ENCODE peak calls at places on chromosomes 12 and 14, in nine cellular contexts. X is GM13977, T is body of pancreas, G is cardiac muscle cell, Z is A673, Q is PC-3, W is esophagus squamous epithelium, J is bronchial epithelial cell, S is fibroblast of pulmonary artery. D is an unnamed sample.
A peak's percentile ranks its signal among the peaks of the same experiment; 100 is the strongest.

GRCh38 chr12:57896139-57896436 is 45.3 kb upstream of the ATP23 start:
- DNase-seq in X (no peak), T (no peak), G (peak; percentile 65), Z (peak; percentile 83), Q (no peak), W (no peak), J (no peak), S (peak; percentile 45), D (no peak)

GRCh38 chr14:23114669-23115491 is 4.2 kb downstream of the CEBPE start:
- DNase-seq in X (no peak), T (peak; percentile 29), G (peak; percentile 93), Z (peak; percentile 32), Q (peak; percentile 93), W (no peak), J (peak; percentile 97), S (peak; percentile 94), D (no peak)

GRCh38 chr12:6824962-6825381 is 3.2 kb upstream of the P3H3 start:
- DNase-seq in X (no peak), T (no peak), G (peak; percentile 37), Z (no peak), Q (peak; percentile 26), W (no peak), J (peak; percentile 43), S (peak; percentile 44), D (no peak)

GRCh38 chr14:36976571-36977023 is 195.8 kb downstream of the SLC25A21 start:
- DNase-seq in X (no peak), T (no peak), G (no peak), Z (no peak), Q (peak; percentile 48), W (no peak), J (peak; percentile 88), S (peak; percentile 3), D (no peak)

GRCh38 chr14:86217523-86217922 is 687.6 kb downstream of the FLRT2 start:
- DNase-seq in X (no peak), T (no peak), G (no peak), Z (no peak), Q (no peak), W (no peak), J (no peak), S (no peak), D (no peak)

GRCh38 chr12:90335561-90335960 is 619.4 kb downstream of the CCER1 start:
- DNase-seq in X (no peak), T (no peak), G (no peak), Z (no peak), Q (no peak), W (no peak), J (no peak), S (no peak), D (no peak)

GRCh38 chr12:5200276-5201087 is 156.8 kb downstream of the KCNA5 start:
- DNase-seq in X (peak; percentile 50), T (peak; percentile 41), G (no peak), Z (peak; percentile 52), Q (peak; percentile 12), W (no peak), J (peak; percentile 20), S (no peak), D (peak; percentile 90)

GRCh38 chr14:34682787-34683321 is 31.5 kb downstream of the CFL2 start:
- DNase-seq in X (no peak), T (no peak), G (peak; percentile 39), Z (no peak), Q (no peak), W (no peak), J (no peak), S (no peak), D (no peak)

GRCh38 chr14:25389948-25390347 is 340.0 kb upstream of the STXBP6 start:
- DNase-seq in X (no peak), T (no peak), G (no peak), Z (no peak), Q (no peak), W (no peak), J (no peak), S (no peak), D (no peak)

GRCh38 chr12:85350356-85350755 is 70.3 kb downstream of the ALX1 start:
- DNase-seq in X (no peak), T (no peak), G (no peak), Z (peak; percentile 90), Q (no peak), W (no peak), J (no peak), S (no peak), D (no peak)

GRCh38 chr12:89354630-89354931 is 2.3 kb upstream of the DUSP6 start:
- DNase-seq in X (peak; percentile 47), T (peak; percentile 24), G (no peak), Z (no peak), Q (no peak), W (no peak), J (no peak), S (peak; percentile 21), D (no peak)

GRCh38 chr12:110289021-110289710 is 8.1 kb downstream of the ATP2A2 start:
- DNase-seq in X (no peak), T (no peak), G (no peak), Z (no peak), Q (no peak), W (no peak), J (no peak), S (no peak), D (no peak)

GRCh38 chr12:45034861-45035265 is 16.0 kb downstream of the DBX2 start:
- DNase-seq in X (no peak), T (no peak), G (no peak), Z (no peak), Q (no peak), W (no peak), J (no peak), S (no peak), D (no peak)

GRCh38 chr12:6850796-6851152 is 312 bp downstream of the CDCA3 start:
- DNase-seq in X (no peak), T (no peak), G (no peak), Z (no peak), Q (no peak), W (no peak), J (no peak), S (no peak), D (no peak)

DNA sequence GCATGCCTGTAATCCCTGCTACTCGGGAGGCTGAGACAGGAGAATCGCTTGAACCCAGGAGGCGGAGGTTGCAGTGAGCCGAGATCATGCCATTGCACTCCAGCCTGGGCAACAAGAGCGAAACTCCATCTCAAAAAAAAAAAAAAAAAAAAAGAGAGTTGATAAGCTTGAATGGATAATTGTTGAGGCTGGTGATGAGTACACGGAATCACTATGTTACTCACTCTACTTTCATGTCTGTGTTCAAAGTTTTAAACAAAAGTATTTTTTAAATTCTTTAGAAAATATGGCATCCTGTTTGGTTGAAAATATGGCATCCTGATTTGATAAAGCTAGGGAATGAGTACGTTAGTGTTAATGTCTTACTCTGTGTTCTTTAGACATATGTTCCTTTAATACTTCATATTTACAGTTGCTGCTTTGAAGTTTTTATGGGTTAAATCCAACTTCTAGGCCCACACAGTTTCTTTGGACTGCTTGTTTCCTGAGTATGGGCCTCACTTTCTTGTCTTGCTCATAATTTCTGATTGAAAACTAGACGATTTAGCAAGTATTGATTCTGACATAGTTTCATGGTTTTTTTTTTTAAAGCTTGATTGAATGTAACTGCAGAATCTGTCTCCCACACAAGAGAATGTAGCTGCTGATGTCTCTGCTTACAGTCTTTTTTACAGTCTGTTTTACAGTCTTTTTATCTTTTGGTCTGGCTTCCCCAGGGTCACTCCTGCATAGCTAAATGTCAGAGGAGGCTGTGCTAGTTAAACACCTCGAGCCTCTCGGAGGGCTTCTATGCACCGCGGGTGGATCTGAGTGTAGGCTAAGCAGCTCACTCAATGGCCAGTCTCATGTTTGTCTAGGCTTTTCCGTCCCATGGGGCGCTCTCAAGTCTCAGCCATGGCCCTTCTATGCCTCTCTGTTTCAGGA is 14.1 kb upstream of the FBLN5 start:
- DNase-seq in X (no peak), T (no peak), G (no peak), Z (no peak), Q (no peak), W (no peak), J (no peak), S (no peak), D (no peak)
- TF ChIP-seq CTCF in X (no peak), T (no peak), G (no peak), Z (no peak), Q (no peak), W (no peak), J (no peak), S (no peak), D (no peak)

GRCh38 chr12:102811125-102811737 is 105.8 kb downstream of the PAH start:
- DNase-seq in X (peak; percentile 29), T (peak; percentile 14), G (peak; percentile 6), Z (peak; percentile 55), Q (peak; percentile 45), W (no peak), J (no peak), S (peak; percentile 3), D (peak; percentile 58)
- TF ChIP-seq CTCF in X (peak; percentile 65), T (peak; percentile 33), G (peak; percentile 35), Z (peak; percentile 65), Q (peak; percentile 66), W (peak; percentile 10), J (peak; percentile 13), S (peak; percentile 18), D (peak; percentile 58)

DNA sequence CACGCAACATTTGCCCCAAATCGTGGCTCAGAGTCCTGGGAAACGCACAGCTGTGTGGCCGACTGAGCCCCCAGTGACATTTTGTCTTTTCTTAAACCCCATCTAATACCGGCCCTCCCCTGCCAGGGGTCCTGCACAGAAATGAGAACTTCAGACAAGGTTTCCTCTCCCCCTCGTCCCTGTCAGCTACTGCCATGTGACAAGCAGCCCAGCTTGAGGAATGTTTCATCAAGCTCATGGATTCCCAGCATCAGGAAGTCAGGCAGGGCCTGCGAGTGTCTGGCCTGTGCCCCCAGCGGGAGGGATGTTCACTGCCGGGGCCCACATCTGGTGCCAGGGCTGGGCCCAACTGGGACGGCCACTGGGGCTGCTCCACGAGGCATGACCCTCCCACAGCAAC is 15.9 kb downstream of the MMP17 start:
- DNase-seq in X (no peak), T (no peak), G (no peak), Z (no peak), Q (no peak), W (no peak), J (no peak), S (no peak), D (no peak)
- TF ChIP-seq CTCF in X (no peak), T (no peak), G (no peak), Z (no peak), Q (no peak), W (no peak), J (no peak), S (no peak), D (no peak)

GRCh38 chr14:100325231-100325632 is 2.1 kb downstream of the SLC25A47 start:
- DNase-seq in X (no peak), T (no peak), G (no peak), Z (no peak), Q (no peak), W (no peak), J (no peak), S (no peak), D (no peak)

GRCh38 chr14:100328495-100329163 is 5.5 kb downstream of the SLC25A47 start:
- DNase-seq in X (no peak), T (peak; percentile 82), G (no peak), Z (no peak), Q (no peak), W (no peak), J (no peak), S (no peak), D (no peak)

GRCh38 chr14:100329233-100330006 is 6.3 kb downstream of the SLC25A47 start:
- DNase-seq in X (no peak), T (no peak), G (no peak), Z (no peak), Q (no peak), W (no peak), J (no peak), S (no peak), D (no peak)

GRCh38 chr14:100325958-100326357 is 2.8 kb downstream of the SLC25A47 start:
- DNase-seq in X (no peak), T (peak; percentile 45), G (no peak), Z (no peak), Q (no peak), W (no peak), J (no peak), S (no peak), D (no peak)

GRCh38 chr14:100327128-100327527 is 4.0 kb downstream of the SLC25A47 start:
- DNase-seq in X (no peak), T (no peak), G (no peak), Z (no peak), Q (no peak), W (no peak), J (no peak), S (no peak), D (no peak)
- TF ChIP-seq CTCF in X (no peak), T (no peak), G (no peak), Z (no peak), Q (no peak), W (no peak), J (no peak), S (no peak), D (no peak)

D was measured in endothelial cell.